ENCODE peak calls at places on chromosomes 4 and X, in four cellular contexts. One of them, this sample, is unnamed.

GRCh38 chr4:151362404-151363164 is 37.2 kb upstream of the SH3D19 start:
- DNase-seq in left lung: peak
- DNase-seq in keratinocyte: peak
- DNase-seq in H1: peak
- DNase-seq in this sample: peak

GRCh38 chr4:16032871-16033505 is 50.8 kb downstream of the PROM1 start:
- DNase-seq in left lung: no peak
- DNase-seq in keratinocyte: no peak
- DNase-seq in H1: no peak
- DNase-seq in this sample: no peak

GRCh38 chr4:25795566-25796454 is 67.0 kb downstream of the SEL1L3 start:
- DNase-seq in left lung: no peak
- DNase-seq in keratinocyte: no peak
- DNase-seq in H1: peak
- DNase-seq in this sample: no peak

GRCh38 chrX:69127466-69127865 is 37.8 kb downstream of the PJA1 start:
- DNase-seq in left lung: no peak
- DNase-seq in keratinocyte: no peak
- DNase-seq in H1: no peak
- DNase-seq in this sample: no peak

GRCh38 chr4:122583906-122584305 is 37.0 kb downstream of the IL21 start:
- DNase-seq in left lung: no peak
- DNase-seq in keratinocyte: no peak
- DNase-seq in H1: no peak
- DNase-seq in this sample: no peak

GRCh38 chr4:142274137-142274536 is 572.0 kb downstream of the INPP4B start:
- DNase-seq in left lung: no peak
- DNase-seq in keratinocyte: peak
- DNase-seq in H1: no peak
- DNase-seq in this sample: no peak

GRCh38 chr4:133969202-133969873 is 232.3 kb downstream of the PABPC4L start:
- DNase-seq in left lung: no peak
- DNase-seq in keratinocyte: no peak
- DNase-seq in H1: no peak
- DNase-seq in this sample: no peak

GRCh38 chrX:47218920-47219815 is 687 bp downstream of the CDK16 start:
- DNase-seq in left lung: peak
- DNase-seq in keratinocyte: no peak
- DNase-seq in H1: peak
- DNase-seq in this sample: peak

GRCh38 chr4:7226993-7227392 is 34.7 kb downstream of the SORCS2 start:
- DNase-seq in left lung: peak
- DNase-seq in keratinocyte: no peak
- DNase-seq in H1: no peak
- DNase-seq in this sample: no peak

GRCh38 chr4:20185103-20185502 is 66.6 kb upstream of the SLIT2 start:
- DNase-seq in left lung: no peak
- DNase-seq in keratinocyte: no peak
- DNase-seq in H1: no peak
- DNase-seq in this sample: no peak

GRCh38 chrX:68571292-68572256 is 72.7 kb downstream of the YIPF6 start:
- DNase-seq in left lung: no peak
- DNase-seq in keratinocyte: peak
- DNase-seq in H1: no peak
- DNase-seq in this sample: no peak

GRCh38 chr4:108345862-108346530 is 177.3 kb upstream of the LEF1 start:
- DNase-seq in left lung: no peak
- DNase-seq in keratinocyte: no peak
- DNase-seq in H1: no peak
- DNase-seq in this sample: no peak

GRCh38 chrX:110409925-110410324 is 51.3 kb downstream of the RTL9 start:
- DNase-seq in left lung: no peak
- DNase-seq in keratinocyte: no peak
- DNase-seq in H1: no peak
- DNase-seq in this sample: no peak

GRCh38 chr4:105551968-105552746 is at the start of gene ARHGEF38:
- DNase-seq in left lung: peak
- DNase-seq in keratinocyte: no peak
- DNase-seq in H1: no peak
- DNase-seq in this sample: no peak

GRCh38 chr4:180057198-180057821 is 2185.9 kb upstream of the TENM3 start:
- DNase-seq in left lung: no peak
- DNase-seq in keratinocyte: no peak
- DNase-seq in H1: no peak
- DNase-seq in this sample: no peak

GRCh38 chr4:107616838-107617389 is 103.1 kb downstream of the PAPSS1 start:
- DNase-seq in left lung: no peak
- DNase-seq in keratinocyte: no peak
- DNase-seq in H1: no peak
- DNase-seq in this sample: no peak

GRCh38 chr4:101277661-101278060 is 69.7 kb downstream of the PPP3CA start:
- DNase-seq in left lung: no peak
- DNase-seq in keratinocyte: no peak
- DNase-seq in H1: no peak
- DNase-seq in this sample: no peak

GRCh38 chr4:1500231-1500965 is 94.2 kb upstream of the NKX1-1 start:
- DNase-seq in left lung: peak
- DNase-seq in keratinocyte: no peak
- DNase-seq in H1: no peak
- DNase-seq in this sample: peak

GRCh38 chrX:96204928-96205327 is 479.7 kb upstream of the DIAPH2 start:
- DNase-seq in left lung: no peak
- DNase-seq in keratinocyte: no peak
- DNase-seq in H1: no peak
- DNase-seq in this sample: no peak

GRCh38 chr4:94892051-94892450 is 134.3 kb downstream of the BMPR1B start:
- DNase-seq in left lung: no peak
- DNase-seq in keratinocyte: no peak
- DNase-seq in H1: no peak
- DNase-seq in this sample: no peak

GRCh38 chrX:71941771-71942170 is 31.1 kb downstream of the NHSL2 start:
- DNase-seq in left lung: no peak
- DNase-seq in keratinocyte: no peak
- DNase-seq in H1: no peak
- DNase-seq in this sample: no peak

GRCh38 chr4:169724251-169724650 is 33.5 kb downstream of the HPF1 start:
- DNase-seq in left lung: no peak
- DNase-seq in keratinocyte: no peak
- DNase-seq in H1: no peak
- DNase-seq in this sample: no peak

GRCh38 chr4:72875138-72875537 is 194.4 kb downstream of the COX18 start:
- DNase-seq in left lung: no peak
- DNase-seq in keratinocyte: no peak
- DNase-seq in H1: no peak
- DNase-seq in this sample: no peak

GRCh38 chrX:31199051-31199769 is 127.4 kb upstream of the FTHL17 start:
- DNase-seq in left lung: no peak
- DNase-seq in keratinocyte: no peak
- DNase-seq in H1: no peak
- DNase-seq in this sample: no peak

GRCh38 chrX:154046262-154046771 is 26.6 kb upstream of the IRAK1 start:
- DNase-seq in left lung: no peak
- DNase-seq in keratinocyte: no peak
- DNase-seq in H1: no peak
- DNase-seq in this sample: no peak

GRCh38 chr4:37890501-37891220 is at the start of gene TBC1D1:
- DNase-seq in left lung: peak
- DNase-seq in keratinocyte: no peak
- DNase-seq in H1: peak
- DNase-seq in this sample: peak
- TF ChIP-seq CTCF in left lung: no peak
- TF ChIP-seq CTCF in keratinocyte: peak
- TF ChIP-seq CTCF in H1: no peak
- TF ChIP-seq CTCF in this sample: peak

GRCh38 chr4:118969359-118969758 is 80.7 kb downstream of the SYNPO2 start:
- DNase-seq in left lung: no peak
- DNase-seq in keratinocyte: no peak
- DNase-seq in H1: no peak
- DNase-seq in this sample: no peak
- H3K4me3 ChIP-seq in left lung: no peak
- H3K4me3 ChIP-seq in keratinocyte: no peak
- H3K4me3 ChIP-seq in H1: no peak
- H3K4me3 ChIP-seq in this sample: no peak

GRCh38 chrX:130401415-130402210 is at the start of gene RBMX2:
- DNase-seq in left lung: peak
- DNase-seq in keratinocyte: no peak
- DNase-seq in H1: peak
- DNase-seq in this sample: peak

DNA sequence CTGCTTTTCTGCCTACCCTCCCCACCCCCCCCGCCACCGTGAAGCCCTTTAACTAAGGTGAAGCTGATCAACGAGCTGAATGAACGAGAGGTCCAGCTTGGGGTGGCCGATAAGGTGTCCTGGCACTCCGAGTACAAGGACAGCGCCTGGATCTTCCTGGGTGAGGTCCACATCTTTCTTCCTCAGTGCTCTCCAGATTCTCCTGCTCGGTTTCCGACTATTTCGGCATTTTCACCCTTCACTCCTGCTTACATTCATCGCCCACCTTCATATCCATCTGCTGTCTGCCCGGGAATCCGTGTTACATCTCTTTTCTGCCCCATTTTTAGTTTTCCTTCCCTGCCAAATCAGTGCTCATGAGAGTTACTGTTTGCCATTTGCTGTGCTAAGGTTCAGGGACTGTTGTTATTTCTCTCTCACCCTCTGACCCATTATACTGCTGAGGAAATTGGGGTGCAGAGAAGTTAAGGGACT is 461 bp downstream of the RBMX2 start:
- DNase-seq in left lung: no peak
- DNase-seq in keratinocyte: no peak
- DNase-seq in H1: no peak
- DNase-seq in this sample: no peak
- H3K27ac ChIP-seq in left lung: peak
- H3K27ac ChIP-seq in keratinocyte: peak
- H3K27ac ChIP-seq in H1: no peak
- H3K27ac ChIP-seq in this sample: peak

GRCh38 chr4:173835863-173836262 is 305.8 kb upstream of the HAND2 start:
- DNase-seq in left lung: no peak
- DNase-seq in keratinocyte: no peak
- DNase-seq in H1: no peak
- DNase-seq in this sample: no peak

GRCh38 chr4:173829565-173829964 is 299.5 kb upstream of the HAND2 start:
- DNase-seq in left lung: no peak
- DNase-seq in keratinocyte: no peak
- DNase-seq in H1: no peak
- DNase-seq in this sample: no peak

GRCh38 chr4:173837517-173837916 is 307.5 kb upstream of the HAND2 start:
- DNase-seq in left lung: no peak
- DNase-seq in keratinocyte: no peak
- DNase-seq in H1: no peak
- DNase-seq in this sample: no peak

GRCh38 chr4:173834151-173834550 is 304.1 kb upstream of the HAND2 start:
- DNase-seq in left lung: no peak
- DNase-seq in keratinocyte: no peak
- DNase-seq in H1: no peak
- DNase-seq in this sample: no peak
- TF ChIP-seq CTCF in left lung: no peak
- TF ChIP-seq CTCF in keratinocyte: no peak
- TF ChIP-seq CTCF in H1: no peak
- TF ChIP-seq CTCF in this sample: no peak

DNA sequence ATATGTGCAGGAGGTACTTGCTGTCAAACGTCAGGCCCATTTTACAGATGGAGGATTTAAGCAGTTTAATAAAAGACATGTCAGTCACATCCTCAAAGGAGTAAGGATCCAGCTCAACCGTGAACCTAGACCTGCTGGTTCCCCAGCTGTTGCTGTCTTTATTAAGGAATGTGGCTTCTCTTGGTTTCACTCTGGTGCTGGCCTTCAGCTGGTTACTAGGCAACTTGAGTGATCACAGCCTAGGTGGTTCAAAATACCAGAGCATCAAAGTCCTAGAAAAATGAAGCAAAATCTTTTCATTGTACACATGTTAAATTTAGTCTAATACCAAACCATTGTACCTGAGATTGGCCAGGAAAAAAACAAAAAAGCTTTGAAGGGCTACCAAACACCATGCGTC is 32.7 kb upstream of the GLRA2 start:
- DNase-seq in left lung: no peak
- DNase-seq in keratinocyte: no peak
- DNase-seq in H1: no peak
- DNase-seq in this sample: no peak
- H3K4me3 ChIP-seq in left lung: peak
- H3K4me3 ChIP-seq in keratinocyte: no peak
- H3K4me3 ChIP-seq in H1: no peak
- H3K4me3 ChIP-seq in this sample: no peak

This sample was measured in dorsolateral prefrontal cortex.